ENCODE peak calls at places on chromosomes 1 and 21, in nine cellular contexts. T is CD8-positive, alpha-beta T cell; N is testis; A is hepatocyte; F is H54; R is naive thymus-derived CD8-positive, alpha-beta T cell; X is stimulated activated CD4-positive, alpha-beta T cell treated with anti-CD3 and anti-CD28 coated beads, TNF-alpha, amount 100 ng/mL, for 24 hours; C is Daoy; O is BE2C. Y is an unnamed sample.

GRCh38 chr1:147388969-147389368 is 146.5 kb downstream of the CHD1L start:
- DNase-seq in T (no peak), N (no peak), A (no peak), F (no peak), R (no peak), X (no peak), C (no peak), O (no peak), Y (no peak)

GRCh38 chr1:241639653-241640148 is 468 bp downstream of the CHML start:
- DNase-seq in T (peak), N (peak), A (peak), F (peak), R (no peak), X (no peak), C (peak), O (peak), Y (peak)

GRCh38 chr21:45506836-45507522 is 35.3 kb downstream of the SLC19A1 start:
- DNase-seq in T (peak), N (no peak), A (no peak), F (no peak), R (no peak), X (no peak), C (no peak), O (peak), Y (peak)

GRCh38 chr1:15501208-15502032 is 22.6 kb downstream of the CASP9 start:
- DNase-seq in T (peak), N (peak), A (peak), F (peak), R (peak), X (no peak), C (peak), O (peak), Y (peak)

GRCh38 chr1:1040004-1040991 is 20.4 kb downstream of the AGRN start:
- DNase-seq in T (peak), N (peak), A (peak), F (no peak), R (peak), X (peak), C (peak), O (peak), Y (peak)

GRCh38 chr1:51628715-51629590 is 12.1 kb downstream of the OSBPL9 start:
- DNase-seq in T (no peak), N (no peak), A (no peak), F (no peak), R (no peak), X (no peak), C (no peak), O (no peak), Y (no peak)

GRCh38 chr1:66353207-66353606 is 180.7 kb upstream of the SGIP1 start:
- DNase-seq in T (no peak), N (no peak), A (no peak), F (no peak), R (no peak), X (no peak), C (no peak), O (no peak), Y (no peak)

GRCh38 chr1:227938911-227939790 is 8.6 kb downstream of the WNT9A start:
- DNase-seq in T (no peak), N (no peak), A (no peak), F (no peak), R (no peak), X (no peak), C (no peak), O (no peak), Y (no peak)

GRCh38 chr1:71228727-71229371 is 148.0 kb upstream of the ZRANB2 start:
- DNase-seq in T (no peak), N (no peak), A (peak), F (no peak), R (no peak), X (no peak), C (no peak), O (no peak), Y (no peak)